ENCODE peak calls at places on chromosomes 3 and 15, in four cellular contexts. U is left lung, M is HepG2, E is OCI-LY7. C is an unnamed sample. For H3K36me3, the result is how much of the 10 kb centered on the place peaks cover.

GRCh38 chr3:127915115-127915936 is at the start of gene KBTBD12:
- DNase-seq in U (peak), M (no peak), E (no peak), C (peak)

GRCh38 chr3:184636774-184637316 is 75.0 kb downstream of the MAGEF1 start:
- DNase-seq in U (no peak), M (no peak), E (no peak), C (no peak)

GRCh38 chr15:27545494-27546255 is 553.4 kb downstream of the OCA2 start:
- DNase-seq in U (no peak), M (no peak), E (no peak), C (no peak)

GRCh38 chr3:121488628-121489027 is 57.2 kb downstream of the POLQ start:
- DNase-seq in U (no peak), M (no peak), E (no peak), C (no peak)

GRCh38 chr15:90989040-90989768 is 5.1 kb downstream of the PRC1 start:
- DNase-seq in U (no peak), M (no peak), E (peak), C (no peak)

GRCh38 chr3:22386107-22386506 is 635.1 kb upstream of the ZNF385D start:
- DNase-seq in U (no peak), M (no peak), E (no peak), C (no peak)

GRCh38 chr15:92149029-92149428 is 244.7 kb upstream of the ST8SIA2 start:
- DNase-seq in U (no peak), M (no peak), E (no peak), C (no peak)

GRCh38 chr3:18207232-18207631 is 217.9 kb downstream of the SATB1 start:
- DNase-seq in U (no peak), M (no peak), E (no peak), C (no peak)

GRCh38 chr15:68829068-68829467 is 8.4 kb upstream of the ANP32A start:
- DNase-seq in U (no peak), M (peak), E (peak), C (no peak)

GRCh38 chr3:70703305-70704102 is 391.1 kb upstream of the MDFIC2 start:
- DNase-seq in U (no peak), M (no peak), E (no peak), C (no peak)

GRCh38 chr3:38334656-38335055 is 11.9 kb upstream of the XYLB start:
- DNase-seq in U (no peak), M (no peak), E (no peak), C (no peak)

GRCh38 chr15:98070132-98070531 is 109.6 kb downstream of the ARRDC4 start:
- DNase-seq in U (no peak), M (no peak), E (no peak), C (no peak)

GRCh38 chr3:170111147-170111771 is 70.3 kb downstream of the PHC3 start:
- DNase-seq in U (no peak), M (no peak), E (no peak), C (no peak)

GRCh38 chr3:170117134-170117533 is 64.4 kb downstream of the PHC3 start:
- DNase-seq in U (no peak), M (peak), E (peak), C (no peak)
- TF ChIP-seq CTCF in U (no peak), M (no peak), E (peak), C (no peak)

GRCh38 chr3:8888296-8888915 is 74.9 kb downstream of the RAD18 start:
- DNase-seq in U (no peak), M (no peak), E (no peak), C (no peak)

GRCh38 chr3:8887435-8888295 is 75.6 kb downstream of the RAD18 start:
- DNase-seq in U (no peak), M (no peak), E (no peak), C (no peak)

GRCh38 chr3:8886556-8886955 is 76.7 kb downstream of the RAD18 start:
- DNase-seq in U (no peak), M (no peak), E (no peak), C (no peak)

GRCh38 chr3:8884630-8885290 is 78.5 kb downstream of the RAD18 start:
- DNase-seq in U (no peak), M (no peak), E (no peak), C (no peak)

DNA sequence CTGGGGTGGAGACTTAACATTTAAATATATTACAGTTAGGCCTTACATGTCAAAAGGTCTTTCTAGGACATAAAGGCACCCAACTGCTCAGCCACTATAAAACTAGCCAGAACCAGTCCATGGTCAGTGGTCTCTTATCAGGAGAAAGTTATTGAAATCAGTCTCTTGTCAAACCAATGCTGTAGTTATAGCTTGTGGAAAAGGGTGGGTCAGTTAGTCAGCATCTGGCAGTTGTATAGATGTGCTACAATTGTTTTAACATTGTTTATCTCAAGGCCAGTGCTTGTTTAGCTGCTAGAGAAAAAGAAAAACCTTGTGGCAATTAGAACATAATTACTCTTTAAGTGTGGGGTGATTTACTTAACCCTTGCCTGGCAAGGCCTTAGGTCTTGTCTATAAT is 77.5 kb downstream of the RAD18 start:
- DNase-seq in U (no peak), M (no peak), E (no peak), C (no peak)
- H3K36me3 ChIP-seq in U (under half), M (under half), E (half or more), C (under half)

DNA sequence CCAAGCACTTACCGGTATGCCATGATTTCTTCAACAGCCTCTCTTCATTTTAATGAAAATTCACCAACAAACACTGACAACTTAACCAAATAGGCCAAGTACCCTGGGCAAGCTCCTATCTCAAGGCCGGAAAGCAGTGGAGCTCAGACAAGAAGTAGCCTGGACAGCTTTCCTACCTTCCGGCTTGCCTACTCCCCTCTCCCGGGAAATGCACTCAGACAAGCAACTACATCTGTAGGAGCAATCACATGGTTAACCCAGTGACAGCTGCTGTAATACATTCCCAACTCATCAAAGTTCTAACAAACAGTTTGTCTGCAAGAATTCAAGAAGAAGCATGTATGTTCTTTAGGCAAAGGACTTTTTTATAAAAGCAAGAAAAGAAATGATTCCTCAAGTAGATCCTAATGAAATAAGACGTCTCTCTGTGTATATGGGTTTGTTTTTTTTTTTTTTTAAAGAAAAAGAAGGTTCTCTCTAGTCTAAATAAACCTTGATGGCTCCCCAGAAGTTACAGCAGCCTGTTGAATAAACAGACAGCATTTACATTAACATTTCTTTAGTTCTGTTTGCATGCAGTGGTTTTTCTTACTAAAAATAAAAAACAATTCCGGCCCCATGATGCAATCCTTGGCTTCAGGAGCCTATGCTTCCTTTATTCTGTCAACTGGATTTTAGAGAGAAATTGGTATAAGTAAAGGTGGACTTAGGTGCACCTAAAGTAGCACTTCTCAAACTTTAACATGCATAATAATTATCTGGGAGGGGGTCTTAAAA is 278.7 kb downstream of the NEK10 start:
- DNase-seq in U (no peak), M (no peak), E (no peak), C (no peak)
- H3K27ac ChIP-seq in U (no peak), M (no peak), E (no peak), C (no peak)

GRCh38 chr15:77649610-77650009 is 16.9 kb upstream of the LINGO1 start:
- DNase-seq in U (no peak), M (no peak), E (no peak), C (no peak)

GRCh38 chr15:77649019-77649418 is 16.3 kb upstream of the LINGO1 start:
- DNase-seq in U (no peak), M (no peak), E (no peak), C (no peak)

GRCh38 chr15:77647961-77648360 is 15.2 kb upstream of the LINGO1 start:
- DNase-seq in U (peak), M (no peak), E (no peak), C (no peak)

GRCh38 chr15:77653832-77654480 is 21.2 kb upstream of the LINGO1 start:
- DNase-seq in U (no peak), M (no peak), E (no peak), C (peak)

DNA sequence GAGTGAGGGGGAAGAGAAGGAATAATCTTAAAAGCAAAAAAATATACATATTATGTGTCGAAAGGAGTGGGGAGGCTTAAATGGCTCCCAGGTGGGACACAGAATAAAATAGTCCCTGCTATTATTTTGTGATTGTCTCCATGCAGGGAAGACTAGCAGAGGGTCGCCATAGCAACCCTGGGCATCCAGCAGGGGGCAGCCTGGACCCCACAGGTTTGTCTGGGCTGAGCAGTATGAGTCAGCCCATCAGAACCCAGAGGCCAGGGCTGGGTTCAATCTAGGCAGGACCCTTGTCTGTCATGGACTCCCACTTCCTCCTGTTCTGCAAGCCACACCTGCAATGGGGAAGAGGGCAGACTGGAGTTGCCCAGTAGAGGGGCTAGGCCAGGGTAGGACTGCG is 17.6 kb upstream of the LINGO1 start:
- DNase-seq in U (no peak), M (peak), E (peak), C (peak)
- TF ChIP-seq CTCF in U (no peak), M (peak), E (peak), C (no peak)

DNA sequence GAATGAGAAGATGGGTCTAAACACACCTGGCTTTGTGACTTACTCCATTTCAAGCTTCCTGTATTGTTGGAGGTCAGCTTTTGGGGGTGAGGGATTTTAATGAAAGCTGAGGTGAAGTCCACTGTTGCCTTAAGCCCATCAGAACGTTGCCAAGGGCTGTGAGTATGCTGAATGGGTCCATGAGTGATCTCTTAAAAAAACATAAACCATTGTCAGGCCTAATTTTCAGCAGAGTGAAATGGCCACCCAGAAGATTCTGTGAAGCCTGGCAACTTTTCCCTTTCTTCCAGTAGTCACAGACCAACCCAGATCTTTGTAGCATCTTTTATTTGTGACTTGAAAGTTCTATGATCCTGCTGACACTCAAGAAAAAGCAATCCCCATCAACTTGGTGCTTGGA is 87.0 kb downstream of the SMAD3 start:
- DNase-seq in U (no peak), M (no peak), E (peak), C (no peak)
- H3K36me3 ChIP-seq in U (under half), M (under half), E (under half), C (under half)

C was measured in pancreas.